ENCODE peak calls at places on chromosomes 1 and 21, in four cellular contexts. One of them, this sample, is unnamed.

GRCh38 chr1:234881893-234882771 is 246.5 kb downstream of the TOMM20 start:
- DNase-seq in omental fat pad: no peak
- DNase-seq in ovary: no peak
- DNase-seq in heart right ventricle: no peak
- DNase-seq in this sample: peak

GRCh38 chr1:65114312-65114711 is 33.7 kb upstream of the AK4 start:
- DNase-seq in omental fat pad: no peak
- DNase-seq in ovary: peak
- DNase-seq in heart right ventricle: no peak
- DNase-seq in this sample: no peak

GRCh38 chr1:28296401-28297220 is 32.2 kb upstream of the MED18 start:
- DNase-seq in omental fat pad: peak
- DNase-seq in ovary: peak
- DNase-seq in heart right ventricle: no peak
- DNase-seq in this sample: peak

GRCh38 chr1:19165501-19165900 is 44.6 kb downstream of the UBR4 start:
- DNase-seq in omental fat pad: no peak
- DNase-seq in ovary: no peak
- DNase-seq in heart right ventricle: no peak
- DNase-seq in this sample: no peak

GRCh38 chr1:153543738-153544135 is 1.9 kb downstream of the S100A4 start:
- DNase-seq in omental fat pad: no peak
- DNase-seq in ovary: peak
- DNase-seq in heart right ventricle: no peak
- DNase-seq in this sample: no peak

GRCh38 chr1:24966724-24967346 is 36.8 kb upstream of the RUNX3 start:
- DNase-seq in omental fat pad: no peak
- DNase-seq in ovary: no peak
- DNase-seq in heart right ventricle: no peak
- DNase-seq in this sample: peak

GRCh38 chr1:208100906-208101305 is 143.3 kb downstream of the PLXNA2 start:
- DNase-seq in omental fat pad: no peak
- DNase-seq in ovary: no peak
- DNase-seq in heart right ventricle: no peak
- DNase-seq in this sample: no peak

GRCh38 chr1:54132485-54132884 is 20.3 kb downstream of the CDCP2 start:
- DNase-seq in omental fat pad: no peak
- DNase-seq in ovary: no peak
- DNase-seq in heart right ventricle: no peak
- DNase-seq in this sample: no peak

GRCh38 chr1:200981278-200981677 is 42.2 kb downstream of the KIF21B start:
- DNase-seq in omental fat pad: no peak
- DNase-seq in ovary: no peak
- DNase-seq in heart right ventricle: no peak
- DNase-seq in this sample: no peak

GRCh38 chr1:225526878-225527277 is 99.0 kb upstream of the LBR start:
- DNase-seq in omental fat pad: no peak
- DNase-seq in ovary: no peak
- DNase-seq in heart right ventricle: no peak
- DNase-seq in this sample: no peak

GRCh38 chr1:244280859-244281258 is 170.8 kb downstream of the ADSS2 start:
- DNase-seq in omental fat pad: no peak
- DNase-seq in ovary: no peak
- DNase-seq in heart right ventricle: no peak
- DNase-seq in this sample: no peak

GRCh38 chr1:168386949-168387586 is 106.4 kb downstream of the TBX19 start:
- DNase-seq in omental fat pad: no peak
- DNase-seq in ovary: peak
- DNase-seq in heart right ventricle: peak
- DNase-seq in this sample: peak

GRCh38 chr1:100036718-100037664 is 67.2 kb downstream of the SLC35A3 start:
- DNase-seq in omental fat pad: no peak
- DNase-seq in ovary: no peak
- DNase-seq in heart right ventricle: no peak
- DNase-seq in this sample: no peak

GRCh38 chr1:80059940-80060339 is 1053.4 kb upstream of the ADGRL4 start:
- DNase-seq in omental fat pad: no peak
- DNase-seq in ovary: no peak
- DNase-seq in heart right ventricle: no peak
- DNase-seq in this sample: no peak

GRCh38 chr1:147748687-147749350 is 11.6 kb downstream of the GJA5 start:
- DNase-seq in omental fat pad: no peak
- DNase-seq in ovary: no peak
- DNase-seq in heart right ventricle: no peak
- DNase-seq in this sample: no peak

GRCh38 chr1:228337031-228337564 is 69.5 kb downstream of the TRIM11 start:
- DNase-seq in omental fat pad: peak
- DNase-seq in ovary: peak
- DNase-seq in heart right ventricle: peak
- DNase-seq in this sample: no peak

GRCh38 chr1:101520302-101520701 is 283.5 kb downstream of the S1PR1 start:
- DNase-seq in omental fat pad: no peak
- DNase-seq in ovary: no peak
- DNase-seq in heart right ventricle: no peak
- DNase-seq in this sample: peak

GRCh38 chr1:100100202-100100601 is 32.5 kb downstream of the SASS6 start:
- DNase-seq in omental fat pad: no peak
- DNase-seq in ovary: no peak
- DNase-seq in heart right ventricle: no peak
- DNase-seq in this sample: no peak

GRCh38 chr1:11350265-11350664 is 77.3 kb downstream of the UBIAD1 start:
- DNase-seq in omental fat pad: no peak
- DNase-seq in ovary: no peak
- DNase-seq in heart right ventricle: no peak
- DNase-seq in this sample: no peak

GRCh38 chr1:36248250-36248894 is 24.1 kb downstream of the THRAP3 start:
- DNase-seq in omental fat pad: peak
- DNase-seq in ovary: peak
- DNase-seq in heart right ventricle: no peak
- DNase-seq in this sample: no peak

GRCh38 chr1:207966521-207966920 is 55.6 kb upstream of the CD34 start:
- DNase-seq in omental fat pad: no peak
- DNase-seq in ovary: no peak
- DNase-seq in heart right ventricle: no peak
- DNase-seq in this sample: no peak

GRCh38 chr1:94702440-94702810 is 117.7 kb upstream of the SLC44A3 start:
- DNase-seq in omental fat pad: no peak
- DNase-seq in ovary: peak
- DNase-seq in heart right ventricle: no peak
- DNase-seq in this sample: no peak

DNA sequence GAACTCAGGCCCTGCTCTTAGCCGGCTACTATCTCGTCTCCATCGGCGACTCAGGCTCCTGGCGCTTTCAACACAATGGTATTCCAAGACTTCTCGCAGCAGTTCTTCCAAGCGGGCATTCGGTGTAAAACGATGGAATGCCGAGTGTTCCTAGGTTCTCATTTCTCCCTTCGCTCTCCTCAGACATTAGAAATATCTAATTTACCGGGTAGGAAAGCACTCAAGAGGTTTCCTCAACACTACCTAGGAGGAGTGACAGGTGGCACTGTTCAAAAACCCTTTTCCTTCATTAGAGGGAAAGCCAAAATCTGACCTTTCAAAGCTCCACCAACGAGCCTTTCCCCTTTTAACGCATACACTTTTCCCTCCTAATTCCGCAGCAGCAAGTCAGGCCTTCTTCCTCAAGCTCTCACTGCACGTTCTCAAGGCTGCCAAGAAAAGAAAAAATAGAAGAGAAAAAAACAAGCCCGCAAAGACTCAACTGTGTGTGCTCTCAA is 601 bp downstream of the UBE2G2 start:
- DNase-seq in omental fat pad: no peak
- DNase-seq in ovary: no peak
- DNase-seq in heart right ventricle: no peak
- DNase-seq in this sample: peak
- TF ChIP-seq CTCF in omental fat pad: no peak
- TF ChIP-seq CTCF in ovary: no peak
- TF ChIP-seq CTCF in heart right ventricle: peak
- TF ChIP-seq CTCF in this sample: peak

GRCh38 chr1:42936309-42937078 is 22.2 kb downstream of the SLC2A1 start:
- DNase-seq in omental fat pad: no peak
- DNase-seq in ovary: peak
- DNase-seq in heart right ventricle: no peak
- DNase-seq in this sample: no peak

GRCh38 chr1:42935971-42936308 is 22.7 kb downstream of the SLC2A1 start:
- DNase-seq in omental fat pad: no peak
- DNase-seq in ovary: no peak
- DNase-seq in heart right ventricle: no peak
- DNase-seq in this sample: no peak

GRCh38 chr1:42937836-42938595 is 20.7 kb downstream of the SLC2A1 start:
- DNase-seq in omental fat pad: no peak
- DNase-seq in ovary: peak
- DNase-seq in heart right ventricle: no peak
- DNase-seq in this sample: no peak

GRCh38 chr1:42938596-42939184 is 20.0 kb downstream of the SLC2A1 start:
- DNase-seq in omental fat pad: no peak
- DNase-seq in ovary: peak
- DNase-seq in heart right ventricle: no peak
- DNase-seq in this sample: no peak

GRCh38 chr1:42937141-42937696 is 21.4 kb downstream of the SLC2A1 start:
- DNase-seq in omental fat pad: no peak
- DNase-seq in ovary: no peak
- DNase-seq in heart right ventricle: no peak
- DNase-seq in this sample: no peak
- TF ChIP-seq CTCF in omental fat pad: no peak
- TF ChIP-seq CTCF in ovary: no peak
- TF ChIP-seq CTCF in heart right ventricle: no peak
- TF ChIP-seq CTCF in this sample: no peak

GRCh38 chr1:223077434-223077833 is 65.6 kb downstream of the TLR5 start:
- DNase-seq in omental fat pad: no peak
- DNase-seq in ovary: no peak
- DNase-seq in heart right ventricle: peak
- DNase-seq in this sample: no peak
- TF ChIP-seq CTCF in omental fat pad: no peak
- TF ChIP-seq CTCF in ovary: no peak
- TF ChIP-seq CTCF in heart right ventricle: peak
- TF ChIP-seq CTCF in this sample: no peak

DNA sequence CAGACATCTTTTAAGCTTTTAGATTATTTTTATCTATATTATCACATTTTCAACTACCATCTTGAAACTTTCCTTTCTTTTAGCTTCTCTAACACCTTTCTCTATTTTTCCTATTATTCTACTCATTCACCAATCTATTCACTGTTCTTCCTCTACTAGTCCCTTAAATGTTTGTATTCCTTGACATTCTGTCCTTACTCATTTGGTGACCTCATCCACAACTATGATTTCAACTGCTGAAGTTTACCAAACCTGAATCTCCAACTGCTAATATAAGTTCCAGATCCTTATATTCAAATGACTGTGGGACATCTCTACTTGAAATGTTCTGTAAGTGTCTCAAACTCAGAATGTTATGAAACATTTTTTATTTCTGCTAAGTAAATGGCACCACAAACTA is 49.2 kb downstream of the TUT4 start:
- DNase-seq in omental fat pad: no peak
- DNase-seq in ovary: no peak
- DNase-seq in heart right ventricle: no peak
- DNase-seq in this sample: no peak
- TF ChIP-seq CTCF in omental fat pad: no peak
- TF ChIP-seq CTCF in ovary: no peak
- TF ChIP-seq CTCF in heart right ventricle: no peak
- TF ChIP-seq CTCF in this sample: no peak

DNA sequence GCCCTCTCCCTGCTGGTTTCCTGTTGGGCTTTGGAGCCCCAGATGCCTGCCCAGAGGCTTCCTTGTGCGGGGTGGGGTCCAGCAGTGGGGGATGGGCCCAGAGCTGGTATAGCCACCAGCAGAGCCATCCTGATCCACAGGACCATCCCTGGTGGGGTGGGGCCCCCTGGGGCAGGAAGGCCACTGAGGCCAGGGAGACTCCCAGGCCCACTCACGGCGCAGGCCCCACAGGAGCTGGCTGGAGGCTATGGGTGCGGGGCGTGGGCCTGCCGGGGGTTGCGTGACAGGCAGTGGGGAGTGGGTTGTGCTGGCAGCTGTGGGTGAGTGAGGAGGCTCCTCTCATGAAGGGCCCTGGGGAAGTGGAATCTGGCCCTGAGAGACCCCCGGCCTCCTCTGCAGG is 5.7 kb downstream of the LRRC3 start:
- DNase-seq in omental fat pad: no peak
- DNase-seq in ovary: no peak
- DNase-seq in heart right ventricle: no peak
- DNase-seq in this sample: no peak
- TF ChIP-seq CTCF in omental fat pad: no peak
- TF ChIP-seq CTCF in ovary: no peak
- TF ChIP-seq CTCF in heart right ventricle: no peak
- TF ChIP-seq CTCF in this sample: no peak

GRCh38 chr1:29894311-29894710 is 658.0 kb downstream of the PTPRU start:
- DNase-seq in omental fat pad: no peak
- DNase-seq in ovary: no peak
- DNase-seq in heart right ventricle: no peak
- DNase-seq in this sample: no peak
- TF ChIP-seq CTCF in omental fat pad: no peak
- TF ChIP-seq CTCF in ovary: no peak
- TF ChIP-seq CTCF in heart right ventricle: no peak
- TF ChIP-seq CTCF in this sample: no peak

DNA sequence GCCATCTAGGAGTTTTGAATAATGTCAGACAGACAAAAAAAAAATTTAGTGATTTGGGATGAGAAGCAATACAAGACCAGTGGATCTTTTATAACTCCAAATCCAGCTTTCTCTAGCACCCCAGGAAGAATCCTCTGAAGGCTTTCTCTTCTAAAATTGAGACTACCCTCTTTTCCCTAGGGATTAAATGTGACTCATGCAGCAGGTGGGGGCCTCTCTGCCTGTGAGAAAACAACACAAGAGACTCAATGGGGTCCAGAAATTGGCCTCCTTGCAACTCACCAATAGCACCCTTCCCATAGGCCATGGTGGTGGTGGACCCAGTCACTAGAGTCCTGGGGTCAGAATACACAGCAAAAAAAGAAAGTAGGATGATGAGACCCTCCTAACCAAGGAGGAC is 120.3 kb upstream of the ATP1A1 start:
- DNase-seq in omental fat pad: no peak
- DNase-seq in ovary: no peak
- DNase-seq in heart right ventricle: no peak
- DNase-seq in this sample: no peak
- TF ChIP-seq CTCF in omental fat pad: no peak
- TF ChIP-seq CTCF in ovary: no peak
- TF ChIP-seq CTCF in heart right ventricle: no peak
- TF ChIP-seq CTCF in this sample: no peak

DNA sequence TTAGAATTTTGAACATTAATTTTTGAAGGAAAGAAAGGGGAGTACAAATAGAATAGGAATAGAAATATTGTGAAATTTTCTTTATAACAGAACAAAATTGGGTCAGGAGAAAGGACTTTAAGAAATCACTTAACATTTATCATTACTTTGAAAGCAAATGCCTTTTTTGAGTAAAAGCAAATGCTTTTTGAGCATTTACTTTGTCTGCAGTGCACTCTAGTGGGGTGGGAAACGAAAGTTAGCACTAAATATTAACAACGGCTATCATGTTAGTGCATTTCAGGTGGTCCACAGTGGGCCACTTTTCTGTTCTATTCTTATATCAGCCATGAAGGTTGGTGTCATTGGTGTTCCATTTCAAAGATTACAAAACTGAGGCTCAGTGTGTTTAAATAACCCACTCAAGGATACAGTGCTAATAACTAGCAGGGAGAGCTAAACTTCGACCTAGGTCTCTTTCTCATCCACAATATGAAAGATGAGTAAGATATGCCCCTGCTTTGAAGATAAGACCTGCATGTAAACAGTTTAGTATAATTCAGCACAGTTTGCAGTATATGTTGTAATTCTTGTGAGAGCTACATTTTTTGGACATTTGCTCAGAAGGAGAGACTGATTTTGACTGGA is 13.4 kb downstream of the LRRC8D start:
- DNase-seq in omental fat pad: no peak
- DNase-seq in ovary: no peak
- DNase-seq in heart right ventricle: no peak
- DNase-seq in this sample: no peak
- TF ChIP-seq CTCF in omental fat pad: no peak
- TF ChIP-seq CTCF in ovary: no peak
- TF ChIP-seq CTCF in heart right ventricle: peak
- TF ChIP-seq CTCF in this sample: no peak